ENCODE peak calls at places on chromosomes 12 and 14, in four cellular contexts. Y is fibroblast of lung; L is CD8-positive, alpha-beta T cell; E is stomach. F is an unnamed sample. For H3K27me3, the result is how much of the 10 kb centered on the place peaks cover.

GRCh38 chr12:31906581-31907286 is 52.5 kb upstream of the RESF1 start:
- DNase-seq in Y (no peak), L (no peak), E (no peak), F (no peak)

GRCh38 chr12:120381752-120382419 is 12.9 kb upstream of the MSI1 start:
- DNase-seq in Y (peak), E (no peak), L (no peak), F (no peak)

GRCh38 chr12:92059976-92060375 is 85.7 kb downstream of the BTG1 start:
- DNase-seq in E (no peak), L (no peak), Y (peak), F (no peak)

GRCh38 chr14:52895000-52895399 is 55.9 kb downstream of the FERMT2 start:
- DNase-seq in Y (peak), L (no peak), E (no peak), F (peak)

GRCh38 chr12:93591137-93591868 is 18.8 kb downstream of the SOCS2 start:
- DNase-seq in L (peak), E (peak), Y (peak), F (peak)

GRCh38 chr12:76137611-76138010 is 53.1 kb upstream of the NAP1L1 start:
- DNase-seq in L (no peak), Y (peak), E (no peak), F (no peak)

GRCh38 chr12:58801986-58802385 is 118.3 kb downstream of the LRIG3 start:
- DNase-seq in E (no peak), L (no peak), Y (peak), F (no peak)

GRCh38 chr14:87171161-87171560 is 821.8 kb downstream of the GALC start:
- DNase-seq in Y (no peak), E (no peak), L (no peak), F (no peak)

GRCh38 chr12:27285395-27285794 is 41.3 kb downstream of the STK38L start:
- DNase-seq in E (no peak), L (no peak), Y (peak), F (no peak)

GRCh38 chr14:32230695-32231280 is 27.7 kb upstream of the RNU6-8 start:
- DNase-seq in E (no peak), Y (peak), L (no peak), F (peak)

GRCh38 chr12:6978188-6978986 is 7.7 kb downstream of the EMG1 start:
- DNase-seq in Y (no peak), L (no peak), E (no peak), F (no peak)

GRCh38 chr12:51028126-51028810 is 2.1 kb upstream of the SLC11A2 start:
- DNase-seq in Y (peak), L (no peak), E (no peak), F (peak)

GRCh38 chr14:60721331-60722162 is 2.6 kb downstream of the SIX4 start:
- DNase-seq in L (peak), E (peak), Y (peak), F (peak)

GRCh38 chr12:84924956-84925355 is 12.4 kb upstream of the SLC6A15 start:
- DNase-seq in E (no peak), Y (peak), L (no peak), F (peak)

GRCh38 chr14:85529803-85530574 is at the start of gene FLRT2:
- DNase-seq in Y (peak), E (peak), L (no peak), F (peak)

GRCh38 chr14:39228509-39229221 is 5.0 kb upstream of the MIA2 start:
- DNase-seq in E (no peak), L (no peak), Y (no peak), F (no peak)

GRCh38 chr12:69321356-69321755 is 26.8 kb upstream of the LYZ start:
- DNase-seq in E (no peak), L (no peak), Y (no peak), F (no peak)

GRCh38 chr14:32726516-32726915 is 212.2 kb upstream of the NPAS3 start:
- DNase-seq in Y (no peak), E (no peak), L (no peak), F (no peak)

GRCh38 chr12:100794441-100795192 is at the start of gene ANO4:
- DNase-seq in Y (peak), E (no peak), L (no peak), F (peak)

GRCh38 chr12:115916910-115917668 is 360.4 kb downstream of the MED13L start:
- DNase-seq in Y (no peak), L (peak), E (peak), F (peak)

GRCh38 chr12:52871291-52871961 is 22.6 kb upstream of the KRT78 start:
- DNase-seq in L (no peak), Y (peak), E (peak), F (peak)

GRCh38 chr14:95311752-95312151 is 8.0 kb downstream of the CLMN start:
- DNase-seq in E (no peak), L (no peak), Y (peak), F (no peak)

GRCh38 chr14:102209224-102209966 is 69.7 kb downstream of the WDR20 start:
- DNase-seq in E (no peak), L (no peak), Y (no peak), F (peak)

GRCh38 chr14:90574640-90575131 is 177.9 kb downstream of the CALM1 start:
- DNase-seq in E (no peak), L (no peak), Y (no peak), F (no peak)

DNA sequence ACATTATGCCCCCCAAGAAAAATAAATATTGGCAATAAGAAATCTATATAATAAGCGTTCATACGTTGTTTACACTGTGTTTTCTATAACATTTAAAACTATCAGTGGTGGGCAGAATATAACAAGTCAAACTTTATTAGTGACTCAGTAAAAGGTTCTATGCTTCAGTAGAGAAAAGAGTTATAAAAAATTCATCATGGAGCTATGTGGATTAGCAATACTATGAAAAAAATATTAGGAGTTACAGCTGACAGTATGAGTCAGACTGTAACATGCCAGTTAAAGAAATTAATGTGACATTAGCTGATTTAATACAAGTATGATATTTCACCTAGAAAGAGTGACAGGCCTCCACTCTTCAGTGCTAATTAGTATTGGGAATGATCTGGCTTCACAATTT is 125.1 kb upstream of the GARIN6 start:
- DNase-seq in Y (no peak), L (no peak), E (no peak), F (peak)
- TF ChIP-seq CTCF in Y (no peak), L (no peak), E (no peak), F (no peak)

DNA sequence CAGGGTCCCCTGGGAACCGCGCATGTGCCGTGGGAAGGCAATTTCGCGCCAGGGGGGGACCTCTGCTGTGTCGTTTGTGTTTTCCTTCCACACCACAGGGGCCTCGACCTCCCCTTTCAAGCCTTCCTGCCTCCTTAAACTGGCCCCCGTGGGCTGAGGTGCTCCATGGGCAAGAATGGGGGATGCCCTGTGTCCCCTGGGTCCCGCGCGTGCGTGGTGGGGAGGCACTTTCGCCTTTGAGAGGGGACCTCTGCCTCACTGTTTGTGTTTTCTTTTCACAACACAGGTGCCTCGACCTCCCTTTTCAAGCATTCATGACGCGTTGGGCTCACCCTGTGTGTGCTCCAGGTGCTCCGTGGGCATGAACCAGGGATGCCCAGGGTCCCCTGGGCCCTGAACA is 348.8 kb downstream of the ALG10 start:
- DNase-seq in Y (no peak), L (no peak), E (no peak), F (no peak)
- H3K27me3 ChIP-seq in Y (under half), L (under half), E (under half), F (under half)

DNA sequence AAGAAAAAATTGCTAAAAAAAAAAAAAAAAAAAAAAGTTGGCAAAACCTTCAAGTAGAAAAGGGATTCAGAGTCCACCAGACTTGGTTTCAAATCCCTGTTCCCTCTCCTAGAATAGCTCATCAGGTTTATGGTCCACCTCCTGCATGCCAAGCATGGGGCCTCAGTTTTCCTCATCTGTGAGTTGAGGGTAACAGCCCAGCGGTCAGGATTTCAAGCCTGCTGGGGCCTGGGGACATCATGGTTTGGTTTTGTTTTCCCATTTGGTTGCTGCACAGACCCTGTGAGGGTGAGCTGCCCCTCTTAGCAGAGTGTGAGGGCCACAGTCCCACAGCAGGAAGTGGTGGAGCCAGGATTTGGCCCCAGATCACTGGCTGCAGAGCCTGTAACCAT is 12.5 kb downstream of the FAM222A start:
- DNase-seq in Y (no peak), E (no peak), L (no peak), F (no peak)
- TF ChIP-seq CTCF in Y (no peak), E (no peak), L (no peak), F (no peak)

DNA sequence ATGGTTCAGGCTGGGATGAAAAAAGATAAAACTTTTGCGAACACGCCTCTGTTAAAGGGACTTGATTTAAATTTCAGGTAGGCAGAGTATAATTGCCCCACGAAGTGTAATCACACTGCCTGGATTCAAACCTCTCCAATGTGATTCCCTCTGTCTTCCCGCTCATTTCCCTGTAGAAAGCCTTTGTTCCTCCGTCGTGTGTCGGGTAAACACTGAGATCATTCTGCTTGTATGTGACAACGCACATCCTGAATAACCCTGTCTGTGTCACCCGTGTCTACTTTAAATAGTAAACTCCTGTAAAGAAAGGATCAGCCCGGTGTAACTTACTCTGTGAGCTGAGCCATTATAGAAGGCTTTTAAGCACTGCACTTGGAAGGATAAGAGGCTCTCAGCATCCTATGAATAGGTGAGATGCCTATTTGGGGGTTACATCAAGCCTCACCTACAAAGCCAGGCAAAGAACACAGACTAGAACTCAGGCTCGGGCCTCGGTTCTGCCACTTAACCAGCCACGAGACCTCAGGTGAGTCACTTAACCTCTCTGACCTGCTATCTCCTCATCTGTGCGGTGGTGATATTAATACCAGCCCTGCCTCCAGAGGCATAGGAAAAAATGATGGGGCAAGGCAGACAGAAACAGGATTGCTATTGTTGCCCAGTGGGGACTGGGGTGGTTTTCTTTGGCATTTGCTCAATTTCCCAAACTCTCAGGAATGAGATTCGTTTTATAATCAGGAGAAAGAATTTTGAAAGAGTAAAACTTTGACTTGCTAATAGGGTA is 74.2 kb downstream of the RBM19 start:
- DNase-seq in L (no peak), Y (peak), E (no peak), F (no peak)
- H3K27me3 ChIP-seq in L (under half), Y (under half), E (under half), F (under half)

DNA sequence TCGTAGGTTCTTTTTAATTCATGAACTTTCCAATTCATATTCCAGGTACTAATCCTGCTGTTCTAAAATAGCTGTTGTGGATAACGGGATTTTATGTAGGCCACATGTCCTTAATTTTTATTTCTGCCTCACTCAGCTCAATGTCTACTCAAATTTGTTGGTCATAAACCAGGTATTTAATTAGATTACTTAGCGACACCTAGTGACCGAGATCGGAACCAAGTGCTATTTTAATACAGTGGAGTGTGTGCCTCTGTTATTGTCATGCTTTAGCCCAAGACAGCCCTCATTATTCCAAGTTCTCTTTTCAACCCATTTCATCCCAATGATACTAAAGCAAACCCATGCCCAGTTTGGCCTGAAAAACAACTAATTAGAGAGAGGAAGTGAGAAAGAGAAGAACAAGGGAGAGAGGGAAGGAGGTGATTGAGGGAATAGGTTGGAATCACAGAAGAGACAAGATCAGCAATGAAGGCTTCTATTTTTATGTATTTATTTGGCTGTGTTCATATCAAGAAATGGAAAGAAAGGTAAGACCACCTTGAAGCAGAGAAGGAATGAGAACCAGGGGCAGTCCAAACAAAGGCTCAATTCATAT is 45.9 kb upstream of the IFNG-AS1 start:
- DNase-seq in L (peak), Y (peak), E (peak), F (peak)
- TF ChIP-seq CTCF in L (peak), Y (peak), E (peak), F (peak)

GRCh38 chr14:105528197-105528858 is 1.9 kb downstream of the TMEM121 start:
- DNase-seq in Y (peak), E (peak), L (peak), F (no peak)
- H3K27me3 ChIP-seq in Y (under half), E (under half), L (under half), F (half or more)

GRCh38 chr14:23299558-23299957 is 3.1 kb downstream of the PPP1R3E start:
- DNase-seq in Y (peak), E (no peak), L (no peak), F (no peak)
- TF ChIP-seq CTCF in Y (peak), E (no peak), L (no peak), F (peak)

DNA sequence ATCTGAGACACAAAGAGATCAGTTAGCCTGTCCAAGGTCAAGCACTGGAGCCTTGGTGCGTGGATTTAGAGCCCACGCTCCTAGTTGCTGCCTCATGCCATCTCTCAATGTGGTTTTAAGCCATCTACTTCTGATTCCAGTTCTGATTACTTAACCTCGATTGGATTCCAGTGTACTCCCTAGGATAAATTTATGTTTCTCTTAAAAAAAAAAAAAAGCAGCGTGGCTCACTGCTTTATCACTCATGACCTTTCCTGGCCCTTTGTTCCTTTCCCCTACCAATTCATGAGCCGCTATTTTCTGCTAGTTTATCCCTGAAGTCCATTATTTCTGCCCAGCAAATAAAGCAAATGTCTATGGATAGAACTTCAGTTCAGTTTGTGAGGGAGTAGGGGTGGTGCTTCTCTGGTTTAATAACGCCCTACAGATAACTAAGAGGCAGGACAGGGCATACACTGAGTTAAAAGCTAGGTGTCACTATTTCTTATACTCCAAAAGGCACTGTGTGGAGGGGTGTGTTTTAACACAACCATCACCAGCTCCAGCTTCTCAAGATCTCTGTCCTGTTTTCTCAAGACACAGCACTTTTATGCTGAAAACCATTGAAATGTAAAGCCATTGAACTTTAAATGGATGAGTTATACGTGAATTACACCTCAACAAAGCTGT is 9.8 kb upstream of the PARP11 start:
- DNase-seq in E (no peak), L (no peak), Y (peak), F (no peak)
- H3K27me3 ChIP-seq in E (under half), L (under half), Y (under half), F (under half)

DNA sequence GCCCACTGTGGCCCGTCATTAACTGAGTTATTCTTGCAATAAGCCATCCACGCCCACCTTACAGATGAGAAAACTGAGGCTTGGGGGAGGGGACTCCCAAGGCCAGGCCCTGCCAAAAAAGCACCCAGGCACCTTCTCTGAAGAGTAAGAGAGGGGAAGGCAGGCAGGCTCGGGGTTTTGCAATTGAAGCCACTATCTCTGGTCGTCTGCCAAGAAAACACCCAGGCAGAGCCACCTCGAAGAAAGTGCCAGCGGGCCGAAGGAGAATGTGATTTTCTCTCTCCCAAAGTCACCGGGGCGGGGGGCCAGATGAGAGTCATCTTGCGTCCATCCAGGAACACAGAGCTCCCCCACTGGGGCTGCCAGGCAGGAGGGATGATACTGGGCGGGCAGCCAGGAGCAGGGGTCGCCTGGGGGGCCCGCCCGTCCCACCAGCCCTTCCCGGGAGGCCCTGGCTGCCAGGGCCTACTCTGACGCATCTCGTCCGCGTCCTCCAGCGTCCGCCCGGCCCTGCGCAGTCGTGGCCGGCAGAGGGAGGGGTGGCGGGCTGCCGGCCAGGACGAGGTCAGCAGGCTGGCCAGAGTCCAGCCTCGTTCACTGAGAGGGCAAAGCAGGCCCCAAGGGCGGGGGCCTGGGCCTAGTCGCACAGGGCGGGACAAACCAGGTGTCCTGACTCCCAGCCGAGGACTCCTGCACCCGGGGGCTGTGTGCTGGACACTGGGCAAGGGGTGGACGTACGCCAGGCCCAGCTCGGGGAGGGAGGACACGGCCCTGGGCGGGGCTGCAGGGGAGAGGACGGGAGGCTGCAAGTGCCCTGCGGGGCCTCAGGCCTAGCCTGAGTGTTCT is 74.4 kb downstream of the RFLNA start:
- DNase-seq in L (no peak), Y (peak), E (peak), F (no peak)
- TF ChIP-seq CTCF in L (no peak), Y (peak), E (no peak), F (no peak)